ENCODE peak calls at places on chromosome 17, in eight cellular contexts. One of them, this sample, is unnamed.

GRCh38 chr17:68398731-68399637 is 58.3 kb downstream of the WIPI1 start:
- DNase-seq in AG04450: peak
- DNase-seq in ascending aorta: no peak
- DNase-seq in tibial artery: no peak
- DNase-seq in adrenal gland: peak
- DNase-seq in ovary: peak
- DNase-seq in CD8-positive, alpha-beta T cell: peak
- DNase-seq in cardiac fibroblast: peak
- DNase-seq in this sample: peak

GRCh38 chr17:50189396-50190277 is 11.8 kb downstream of the COL1A1 start:
- DNase-seq in adrenal gland: no peak
- DNase-seq in CD8-positive, alpha-beta T cell: no peak
- DNase-seq in ascending aorta: no peak
- DNase-seq in tibial artery: no peak
- DNase-seq in ovary: no peak
- DNase-seq in cardiac fibroblast: peak
- DNase-seq in AG04450: no peak
- DNase-seq in this sample: no peak

GRCh38 chr17:47726796-47727703 is 6.0 kb upstream of the TBX21 start:
- DNase-seq in CD8-positive, alpha-beta T cell: no peak
- DNase-seq in cardiac fibroblast: no peak
- DNase-seq in ascending aorta: no peak
- DNase-seq in tibial artery: no peak
- DNase-seq in adrenal gland: no peak
- DNase-seq in AG04450: no peak
- DNase-seq in ovary: no peak
- DNase-seq in this sample: no peak

GRCh38 chr17:58626905-58627304 is 64.9 kb downstream of the TEX14 start:
- DNase-seq in cardiac fibroblast: no peak
- DNase-seq in ovary: no peak
- DNase-seq in AG04450: no peak
- DNase-seq in adrenal gland: no peak
- DNase-seq in tibial artery: no peak
- DNase-seq in ascending aorta: no peak
- DNase-seq in CD8-positive, alpha-beta T cell: no peak
- DNase-seq in this sample: no peak

GRCh38 chr17:77433385-77434135 is 292.8 kb downstream of the SEC14L1 start:
- DNase-seq in cardiac fibroblast: peak
- DNase-seq in tibial artery: no peak
- DNase-seq in ascending aorta: no peak
- DNase-seq in adrenal gland: no peak
- DNase-seq in CD8-positive, alpha-beta T cell: peak
- DNase-seq in AG04450: no peak
- DNase-seq in ovary: peak
- DNase-seq in this sample: no peak

GRCh38 chr17:42744283-42744805 is 496 bp downstream of the EZH1 start:
- DNase-seq in CD8-positive, alpha-beta T cell: no peak
- DNase-seq in ovary: peak
- DNase-seq in ascending aorta: peak
- DNase-seq in tibial artery: peak
- DNase-seq in AG04450: no peak
- DNase-seq in cardiac fibroblast: peak
- DNase-seq in adrenal gland: peak
- DNase-seq in this sample: peak

GRCh38 chr17:82301300-82301915 is 16.0 kb downstream of the CD7 start:
- DNase-seq in AG04450: no peak
- DNase-seq in adrenal gland: no peak
- DNase-seq in cardiac fibroblast: no peak
- DNase-seq in CD8-positive, alpha-beta T cell: no peak
- DNase-seq in ovary: no peak
- DNase-seq in ascending aorta: no peak
- DNase-seq in tibial artery: no peak
- DNase-seq in this sample: no peak

GRCh38 chr17:17147821-17148220 is 58.3 kb downstream of the PLD6 start:
- DNase-seq in ovary: no peak
- DNase-seq in CD8-positive, alpha-beta T cell: no peak
- DNase-seq in cardiac fibroblast: no peak
- DNase-seq in ascending aorta: no peak
- DNase-seq in adrenal gland: no peak
- DNase-seq in tibial artery: no peak
- DNase-seq in AG04450: no peak
- DNase-seq in this sample: no peak

GRCh38 chr17:21075739-21076085 is 32.9 kb upstream of the USP22 start:
- DNase-seq in adrenal gland: no peak
- DNase-seq in tibial artery: no peak
- DNase-seq in AG04450: no peak
- DNase-seq in ascending aorta: no peak
- DNase-seq in ovary: no peak
- DNase-seq in CD8-positive, alpha-beta T cell: no peak
- DNase-seq in cardiac fibroblast: no peak
- DNase-seq in this sample: no peak

GRCh38 chr17:43579570-43580140 is 33.5 kb upstream of the ETV4 start:
- DNase-seq in cardiac fibroblast: peak
- DNase-seq in adrenal gland: no peak
- DNase-seq in tibial artery: no peak
- DNase-seq in AG04450: peak
- DNase-seq in ovary: no peak
- DNase-seq in CD8-positive, alpha-beta T cell: no peak
- DNase-seq in ascending aorta: no peak
- DNase-seq in this sample: peak

GRCh38 chr17:57924677-57925076 is 30.5 kb downstream of the CUEDC1 start:
- DNase-seq in adrenal gland: no peak
- DNase-seq in AG04450: no peak
- DNase-seq in cardiac fibroblast: no peak
- DNase-seq in ovary: no peak
- DNase-seq in tibial artery: no peak
- DNase-seq in CD8-positive, alpha-beta T cell: no peak
- DNase-seq in ascending aorta: no peak
- DNase-seq in this sample: no peak

GRCh38 chr17:38544839-38545209 is 60.9 kb downstream of the SRCIN1 start:
- DNase-seq in cardiac fibroblast: no peak
- DNase-seq in ovary: no peak
- DNase-seq in adrenal gland: no peak
- DNase-seq in ascending aorta: no peak
- DNase-seq in tibial artery: no peak
- DNase-seq in AG04450: no peak
- DNase-seq in CD8-positive, alpha-beta T cell: no peak
- DNase-seq in this sample: no peak

GRCh38 chr17:45052052-45052772 is 780 bp upstream of the DCAKD start:
- DNase-seq in ascending aorta: peak
- DNase-seq in CD8-positive, alpha-beta T cell: peak
- DNase-seq in tibial artery: no peak
- DNase-seq in AG04450: no peak
- DNase-seq in adrenal gland: peak
- DNase-seq in ovary: peak
- DNase-seq in cardiac fibroblast: peak
- DNase-seq in this sample: peak

GRCh38 chr17:36072431-36073121 is 8.5 kb downstream of the CCL18 start:
- DNase-seq in ovary: no peak
- DNase-seq in cardiac fibroblast: peak
- DNase-seq in ascending aorta: no peak
- DNase-seq in adrenal gland: peak
- DNase-seq in tibial artery: no peak
- DNase-seq in AG04450: no peak
- DNase-seq in CD8-positive, alpha-beta T cell: peak
- DNase-seq in this sample: peak

GRCh38 chr17:78723001-78723796 is 58.9 kb downstream of the CYTH1 start:
- DNase-seq in AG04450: no peak
- DNase-seq in ovary: peak
- DNase-seq in adrenal gland: no peak
- DNase-seq in CD8-positive, alpha-beta T cell: no peak
- DNase-seq in ascending aorta: no peak
- DNase-seq in tibial artery: no peak
- DNase-seq in cardiac fibroblast: no peak
- DNase-seq in this sample: no peak

GRCh38 chr17:55086635-55087058 is 118.1 kb downstream of the STXBP4 start:
- DNase-seq in ovary: no peak
- DNase-seq in CD8-positive, alpha-beta T cell: no peak
- DNase-seq in adrenal gland: no peak
- DNase-seq in ascending aorta: no peak
- DNase-seq in cardiac fibroblast: peak
- DNase-seq in AG04450: peak
- DNase-seq in tibial artery: no peak
- DNase-seq in this sample: peak

GRCh38 chr17:10061131-10061581 is 137.2 kb downstream of the GAS7 start:
- DNase-seq in AG04450: no peak
- DNase-seq in CD8-positive, alpha-beta T cell: no peak
- DNase-seq in ascending aorta: peak
- DNase-seq in cardiac fibroblast: no peak
- DNase-seq in ovary: no peak
- DNase-seq in tibial artery: no peak
- DNase-seq in adrenal gland: no peak
- DNase-seq in this sample: no peak

GRCh38 chr17:55264273-55264639 is 504 bp upstream of the HLF start:
- DNase-seq in cardiac fibroblast: no peak
- DNase-seq in CD8-positive, alpha-beta T cell: no peak
- DNase-seq in ascending aorta: no peak
- DNase-seq in AG04450: no peak
- DNase-seq in ovary: peak
- DNase-seq in tibial artery: no peak
- DNase-seq in adrenal gland: no peak
- DNase-seq in this sample: no peak

GRCh38 chr17:36674278-36674650 is 72.9 kb downstream of the MRM1 start:
- DNase-seq in AG04450: no peak
- DNase-seq in tibial artery: no peak
- DNase-seq in cardiac fibroblast: peak
- DNase-seq in CD8-positive, alpha-beta T cell: peak
- DNase-seq in ascending aorta: no peak
- DNase-seq in adrenal gland: no peak
- DNase-seq in ovary: no peak
- DNase-seq in this sample: no peak

GRCh38 chr17:17698371-17698770 is 17.1 kb downstream of the RAI1 start:
- DNase-seq in adrenal gland: no peak
- DNase-seq in cardiac fibroblast: no peak
- DNase-seq in ascending aorta: no peak
- DNase-seq in ovary: no peak
- DNase-seq in tibial artery: no peak
- DNase-seq in CD8-positive, alpha-beta T cell: no peak
- DNase-seq in AG04450: no peak
- DNase-seq in this sample: no peak

GRCh38 chr17:182164-182751 is 808 bp upstream of the DOC2B start:
- DNase-seq in tibial artery: no peak
- DNase-seq in cardiac fibroblast: no peak
- DNase-seq in CD8-positive, alpha-beta T cell: no peak
- DNase-seq in AG04450: no peak
- DNase-seq in ovary: no peak
- DNase-seq in ascending aorta: no peak
- DNase-seq in adrenal gland: no peak
- DNase-seq in this sample: peak

GRCh38 chr17:77445030-77445907 is 304.5 kb downstream of the SEC14L1 start:
- DNase-seq in cardiac fibroblast: no peak
- DNase-seq in adrenal gland: no peak
- DNase-seq in tibial artery: peak
- DNase-seq in AG04450: no peak
- DNase-seq in ascending aorta: no peak
- DNase-seq in ovary: peak
- DNase-seq in CD8-positive, alpha-beta T cell: peak
- DNase-seq in this sample: no peak

GRCh38 chr17:41421116-41421515 is 3.3 kb downstream of the KRT37 start:
- DNase-seq in CD8-positive, alpha-beta T cell: no peak
- DNase-seq in adrenal gland: no peak
- DNase-seq in AG04450: no peak
- DNase-seq in cardiac fibroblast: peak
- DNase-seq in ascending aorta: no peak
- DNase-seq in tibial artery: no peak
- DNase-seq in ovary: no peak
- DNase-seq in this sample: peak

GRCh38 chr17:61618950-61619349 is 27.9 kb upstream of the NACA2 start:
- DNase-seq in AG04450: no peak
- DNase-seq in CD8-positive, alpha-beta T cell: no peak
- DNase-seq in adrenal gland: no peak
- DNase-seq in ovary: no peak
- DNase-seq in tibial artery: no peak
- DNase-seq in ascending aorta: no peak
- DNase-seq in cardiac fibroblast: no peak
- DNase-seq in this sample: no peak
- H3K4me3 ChIP-seq in AG04450: no peak
- H3K4me3 ChIP-seq in CD8-positive, alpha-beta T cell: no peak
- H3K4me3 ChIP-seq in adrenal gland: no peak
- H3K4me3 ChIP-seq in ovary: no peak
- H3K4me3 ChIP-seq in tibial artery: no peak
- H3K4me3 ChIP-seq in ascending aorta: no peak
- H3K4me3 ChIP-seq in cardiac fibroblast: no peak
- H3K4me3 ChIP-seq in this sample: no peak

GRCh38 chr17:73429440-73430164 is 117.8 kb upstream of the CDC42EP4 start:
- DNase-seq in cardiac fibroblast: peak
- DNase-seq in ovary: peak
- DNase-seq in ascending aorta: peak
- DNase-seq in adrenal gland: peak
- DNase-seq in tibial artery: peak
- DNase-seq in AG04450: peak
- DNase-seq in CD8-positive, alpha-beta T cell: peak
- DNase-seq in this sample: peak
- TF ChIP-seq CTCF in cardiac fibroblast: peak
- TF ChIP-seq CTCF in ovary: peak
- TF ChIP-seq CTCF in ascending aorta: peak
- TF ChIP-seq CTCF in adrenal gland: peak
- TF ChIP-seq CTCF in tibial artery: peak
- TF ChIP-seq CTCF in AG04450: peak
- TF ChIP-seq CTCF in CD8-positive, alpha-beta T cell: peak
- TF ChIP-seq CTCF in this sample: peak

GRCh38 chr17:65696739-65697394 is 135.4 kb upstream of the AXIN2 start:
- DNase-seq in ovary: no peak
- DNase-seq in tibial artery: no peak
- DNase-seq in AG04450: no peak
- DNase-seq in cardiac fibroblast: peak
- DNase-seq in adrenal gland: no peak
- DNase-seq in CD8-positive, alpha-beta T cell: no peak
- DNase-seq in ascending aorta: no peak
- DNase-seq in this sample: no peak
- H3K4me3 ChIP-seq in ovary: no peak
- H3K4me3 ChIP-seq in tibial artery: no peak
- H3K4me3 ChIP-seq in AG04450: no peak
- H3K4me3 ChIP-seq in cardiac fibroblast: no peak
- H3K4me3 ChIP-seq in adrenal gland: no peak
- H3K4me3 ChIP-seq in CD8-positive, alpha-beta T cell: no peak
- H3K4me3 ChIP-seq in ascending aorta: no peak
- H3K4me3 ChIP-seq in this sample: no peak

DNA sequence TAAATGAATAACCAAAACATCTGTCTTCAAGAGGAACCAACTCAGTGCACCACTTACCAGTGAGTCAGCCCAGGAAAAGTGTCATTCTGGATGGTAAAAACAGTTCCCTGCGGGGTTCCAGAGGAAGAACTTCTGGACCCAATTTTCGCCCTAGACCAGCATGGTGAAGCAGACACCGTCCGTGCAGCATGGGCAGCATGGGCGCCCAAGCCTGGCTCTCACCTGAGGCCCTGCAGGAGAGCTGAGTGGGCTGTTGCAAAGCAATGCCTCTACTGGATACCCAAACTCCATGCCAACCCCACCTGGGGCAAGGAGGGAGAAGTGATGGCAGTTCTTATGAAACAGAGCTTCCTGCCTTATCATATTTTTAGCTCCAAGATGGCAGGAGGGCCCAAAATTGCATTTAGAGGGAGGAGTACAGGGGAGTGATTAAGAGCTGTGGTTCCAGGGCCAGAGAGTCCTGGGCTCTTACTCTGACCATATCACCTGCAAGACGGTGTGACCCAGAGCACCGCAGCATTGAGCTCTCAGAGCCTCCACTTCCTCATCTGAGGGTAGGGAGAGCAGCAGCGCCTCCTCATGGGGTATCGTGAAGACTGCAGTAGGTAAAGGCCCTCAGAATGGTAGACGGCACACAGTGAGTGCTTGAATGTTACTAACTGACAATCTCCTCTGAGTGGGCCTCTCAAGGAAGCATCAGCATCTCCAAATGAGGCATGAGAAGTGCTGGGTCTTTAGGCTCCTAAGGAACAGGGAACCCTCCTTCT is 16.6 kb upstream of the INPP5K start:
- DNase-seq in CD8-positive, alpha-beta T cell: peak
- DNase-seq in ascending aorta: no peak
- DNase-seq in cardiac fibroblast: peak
- DNase-seq in adrenal gland: no peak
- DNase-seq in AG04450: no peak
- DNase-seq in tibial artery: no peak
- DNase-seq in ovary: no peak
- DNase-seq in this sample: peak
- TF ChIP-seq CTCF in CD8-positive, alpha-beta T cell: peak
- TF ChIP-seq CTCF in ascending aorta: no peak
- TF ChIP-seq CTCF in cardiac fibroblast: peak
- TF ChIP-seq CTCF in adrenal gland: no peak
- TF ChIP-seq CTCF in AG04450: peak
- TF ChIP-seq CTCF in tibial artery: peak
- TF ChIP-seq CTCF in ovary: no peak
- TF ChIP-seq CTCF in this sample: peak